ENCODE peak calls at places on chromosomes 6 and 20, in nine cellular contexts. T, H, C, Q, Z, N, L, V and U are unnamed samples.

GRCh38 chr6:12537389-12537788 is 179.2 kb upstream of the PHACTR1 start:
- DNase-seq in L (no peak), T (no peak), Q (no peak), C (no peak), H (no peak), N (no peak), V (no peak), Z (no peak), U (no peak)

GRCh38 chr6:124436803-124437202 is 525.4 kb upstream of the RNF217 start:
- DNase-seq in T (no peak), H (no peak), V (no peak), Z (no peak), N (no peak), Q (no peak), C (no peak), L (no peak), U (no peak)

GRCh38 chr6:9482030-9482731 is 932.7 kb downstream of the TFAP2A start:
- DNase-seq in H (peak), T (peak), Q (peak), Z (no peak), N (no peak), L (no peak), V (no peak), C (no peak), U (no peak)

GRCh38 chr6:24391208-24391607 is 11.5 kb upstream of the MRS2 start:
- DNase-seq in V (no peak), L (no peak), Q (no peak), C (no peak), H (no peak), T (no peak), Z (no peak), N (no peak), U (no peak)

GRCh38 chr6:74991573-74992332 is 214.1 kb downstream of the COL12A1 start:
- DNase-seq in N (no peak), Q (no peak), Z (no peak), H (no peak), T (peak), L (no peak), C (no peak), V (no peak), U (no peak)

GRCh38 chr6:136090929-136091328 is 159.2 kb downstream of the MTFR2 start:
- DNase-seq in L (no peak), Q (no peak), H (no peak), N (no peak), Z (no peak), T (no peak), V (no peak), C (no peak), U (no peak)

GRCh38 chr6:39430968-39431523 is 108.5 kb upstream of the KCNK16 start:
- DNase-seq in V (peak), Q (no peak), T (no peak), N (no peak), Z (no peak), C (no peak), L (peak), H (no peak), U (peak)

GRCh38 chr6:36243562-36244212 is 26.2 kb upstream of the PNPLA1 start:
- DNase-seq in C (no peak), T (no peak), N (no peak), Z (no peak), Q (no peak), L (no peak), H (no peak), V (no peak), U (no peak)

GRCh38 chr20:6590891-6591679 is 176.4 kb upstream of the BMP2 start:
- DNase-seq in N (no peak), V (no peak), Q (peak), T (peak), C (no peak), L (no peak), Z (no peak), H (no peak), U (no peak)

GRCh38 chr6:84065718-84066290 is 32.2 kb downstream of the MRAP2 start:
- DNase-seq in Z (no peak), T (no peak), Q (no peak), C (no peak), V (no peak), L (no peak), H (no peak), N (no peak), U (no peak)

GRCh38 chr20:8012724-8013123 is 6.8 kb downstream of the TMX4 start:
- DNase-seq in N (no peak), V (no peak), Q (no peak), H (no peak), T (no peak), L (no peak), C (no peak), Z (no peak), U (no peak)

GRCh38 chr20:23782366-23782983 is 31.7 kb upstream of the CST1 start:
- DNase-seq in T (no peak), C (peak), L (no peak), V (no peak), H (peak), N (no peak), Z (no peak), Q (peak), U (no peak)

GRCh38 chr6:66675906-66676305 is 968.9 kb upstream of the EYS start:
- DNase-seq in C (no peak), N (no peak), V (no peak), T (no peak), L (no peak), Z (no peak), Q (no peak), H (no peak), U (no peak)

GRCh38 chr6:158475344-158476302 is 84.3 kb upstream of the TMEM181 start:
- DNase-seq in C (no peak), Z (no peak), T (peak), Q (peak), L (no peak), N (no peak), H (peak), V (no peak), U (no peak)